ENCODE peak calls at places on chromosomes 3 and 15, in four cellular contexts. One of them, this sample, is unnamed.

GRCh38 chr3:120393761-120394160 is 44.6 kb upstream of the LRRC58 start:
- DNase-seq in NCI-H1105 treated with DMSO at 0.1 percent for 48 hours: no peak
- DNase-seq in activated CD8-positive, alpha-beta memory T cell treated with anti-CD3 and anti-CD28 coated beads, Interleukin-2, amount 50 U/mL, for 4 hours: no peak
- DNase-seq in A172: no peak
- DNase-seq in this sample: no peak

GRCh38 chr15:45116482-45117326 is 2.6 kb downstream of the DUOXA2 start:
- DNase-seq in A172: no peak
- DNase-seq in NCI-H1105 treated with DMSO at 0.1 percent for 48 hours: no peak
- DNase-seq in activated CD8-positive, alpha-beta memory T cell treated with anti-CD3 and anti-CD28 coated beads, Interleukin-2, amount 50 U/mL, for 4 hours: no peak
- DNase-seq in this sample: no peak

GRCh38 chr15:63015618-63016017 is 26.9 kb upstream of the TPM1 start:
- DNase-seq in A172: peak; percentile 86
- DNase-seq in activated CD8-positive, alpha-beta memory T cell treated with anti-CD3 and anti-CD28 coated beads, Interleukin-2, amount 50 U/mL, for 4 hours: no peak
- DNase-seq in NCI-H1105 treated with DMSO at 0.1 percent for 48 hours: no peak
- DNase-seq in this sample: no peak

GRCh38 chr3:64763980-64764379 is 76.2 kb upstream of the ADAMTS9 start:
- DNase-seq in NCI-H1105 treated with DMSO at 0.1 percent for 48 hours: no peak
- DNase-seq in A172: no peak
- DNase-seq in activated CD8-positive, alpha-beta memory T cell treated with anti-CD3 and anti-CD28 coated beads, Interleukin-2, amount 50 U/mL, for 4 hours: no peak
- DNase-seq in this sample: no peak

GRCh38 chr3:192060160-192060783 is 599.3 kb downstream of the PYDC2 start:
- DNase-seq in NCI-H1105 treated with DMSO at 0.1 percent for 48 hours: peak; percentile 74
- DNase-seq in activated CD8-positive, alpha-beta memory T cell treated with anti-CD3 and anti-CD28 coated beads, Interleukin-2, amount 50 U/mL, for 4 hours: no peak
- DNase-seq in A172: no peak
- DNase-seq in this sample: no peak

GRCh38 chr3:64290864-64291263 is 65.6 kb upstream of the PRICKLE2 start:
- DNase-seq in activated CD8-positive, alpha-beta memory T cell treated with anti-CD3 and anti-CD28 coated beads, Interleukin-2, amount 50 U/mL, for 4 hours: no peak
- DNase-seq in NCI-H1105 treated with DMSO at 0.1 percent for 48 hours: no peak
- DNase-seq in A172: no peak
- DNase-seq in this sample: no peak

GRCh38 chr3:144259267-144259666 is 287.6 kb downstream of the DIPK2A start:
- DNase-seq in A172: no peak
- DNase-seq in NCI-H1105 treated with DMSO at 0.1 percent for 48 hours: no peak
- DNase-seq in activated CD8-positive, alpha-beta memory T cell treated with anti-CD3 and anti-CD28 coated beads, Interleukin-2, amount 50 U/mL, for 4 hours: no peak
- DNase-seq in this sample: no peak

GRCh38 chr3:156553705-156554356 is 1.1 kb downstream of the SSR3 start:
- DNase-seq in A172: peak; percentile 42
- DNase-seq in NCI-H1105 treated with DMSO at 0.1 percent for 48 hours: peak; percentile 25
- DNase-seq in activated CD8-positive, alpha-beta memory T cell treated with anti-CD3 and anti-CD28 coated beads, Interleukin-2, amount 50 U/mL, for 4 hours: no peak
- DNase-seq in this sample: no peak

GRCh38 chr3:71103430-71103881 is 480.1 kb downstream of the FOXP1 start:
- DNase-seq in activated CD8-positive, alpha-beta memory T cell treated with anti-CD3 and anti-CD28 coated beads, Interleukin-2, amount 50 U/mL, for 4 hours: no peak
- DNase-seq in NCI-H1105 treated with DMSO at 0.1 percent for 48 hours: peak; percentile 63
- DNase-seq in A172: peak; percentile 32
- DNase-seq in this sample: no peak

GRCh38 chr15:77851696-77852095 is 219.0 kb upstream of the LINGO1 start:
- DNase-seq in activated CD8-positive, alpha-beta memory T cell treated with anti-CD3 and anti-CD28 coated beads, Interleukin-2, amount 50 U/mL, for 4 hours: peak; percentile 1
- DNase-seq in NCI-H1105 treated with DMSO at 0.1 percent for 48 hours: peak; percentile 23
- DNase-seq in A172: no peak
- DNase-seq in this sample: peak; percentile 13

GRCh38 chr3:157530637-157531300 is 27.6 kb upstream of the VEPH1 start:
- DNase-seq in activated CD8-positive, alpha-beta memory T cell treated with anti-CD3 and anti-CD28 coated beads, Interleukin-2, amount 50 U/mL, for 4 hours: no peak
- DNase-seq in NCI-H1105 treated with DMSO at 0.1 percent for 48 hours: no peak
- DNase-seq in A172: no peak
- DNase-seq in this sample: no peak

GRCh38 chr15:70113304-70113700 is 15.6 kb upstream of the TLE3 start:
- DNase-seq in A172: no peak
- DNase-seq in NCI-H1105 treated with DMSO at 0.1 percent for 48 hours: no peak
- DNase-seq in activated CD8-positive, alpha-beta memory T cell treated with anti-CD3 and anti-CD28 coated beads, Interleukin-2, amount 50 U/mL, for 4 hours: no peak
- DNase-seq in this sample: peak; percentile 94

GRCh38 chr3:51739100-51739499 is 32.2 kb downstream of the GRM2 start:
- DNase-seq in NCI-H1105 treated with DMSO at 0.1 percent for 48 hours: no peak
- DNase-seq in A172: no peak
- DNase-seq in activated CD8-positive, alpha-beta memory T cell treated with anti-CD3 and anti-CD28 coated beads, Interleukin-2, amount 50 U/mL, for 4 hours: no peak
- DNase-seq in this sample: no peak

GRCh38 chr3:27900316-27900715 is 178.2 kb upstream of the EOMES start:
- DNase-seq in activated CD8-positive, alpha-beta memory T cell treated with anti-CD3 and anti-CD28 coated beads, Interleukin-2, amount 50 U/mL, for 4 hours: peak; percentile 43
- DNase-seq in NCI-H1105 treated with DMSO at 0.1 percent for 48 hours: no peak
- DNase-seq in A172: no peak
- DNase-seq in this sample: no peak

GRCh38 chr15:81000626-81001179 is at the start of gene TLNRD1:
- DNase-seq in activated CD8-positive, alpha-beta memory T cell treated with anti-CD3 and anti-CD28 coated beads, Interleukin-2, amount 50 U/mL, for 4 hours: peak; percentile 82
- DNase-seq in NCI-H1105 treated with DMSO at 0.1 percent for 48 hours: peak; percentile 72
- DNase-seq in A172: peak; percentile 76
- DNase-seq in this sample: peak; percentile 84

GRCh38 chr15:75659928-75660645 is 12.4 kb downstream of the SNX33 start:
- DNase-seq in A172: peak; percentile 69
- DNase-seq in activated CD8-positive, alpha-beta memory T cell treated with anti-CD3 and anti-CD28 coated beads, Interleukin-2, amount 50 U/mL, for 4 hours: no peak
- DNase-seq in NCI-H1105 treated with DMSO at 0.1 percent for 48 hours: no peak
- DNase-seq in this sample: no peak